ENCODE peak calls at places on chromosome 4, in ten cellular contexts. I is CD8-positive, alpha-beta memory T cell; L is OCI-LY7; E is psoas muscle; D is GM23248; Y is upper lobe of right lung; W is mammary epithelial cell; K is GM23338; Q is heart right ventricle; H is CD8-positive, alpha-beta T cell. S is an unnamed sample.

GRCh38 chr4:151165205-151166000 is 66.0 kb downstream of the RPS3A start:
- DNase-seq in D (no peak), I (no peak), Q (no peak), K (no peak), L (no peak), E (no peak), Y (no peak), H (no peak), W (no peak), S (no peak)

GRCh38 chr4:41509411-41510008 is 28.4 kb upstream of the LIMCH1 start:
- DNase-seq in I (no peak), Y (no peak), H (no peak), Q (peak), E (no peak), K (no peak), W (no peak), L (no peak), D (no peak), S (no peak)

GRCh38 chr4:183229397-183229796 is 90.7 kb downstream of the CLDN22 start:
- DNase-seq in Y (no peak), H (no peak), I (no peak), K (no peak), D (peak), W (peak), Q (no peak), E (no peak), L (no peak), S (no peak)

GRCh38 chr4:147760176-147760575 is 28.3 kb downstream of the ARHGAP10 start:
- DNase-seq in E (no peak), D (no peak), W (no peak), Y (no peak), K (no peak), Q (no peak), I (no peak), L (no peak), H (no peak), S (no peak)

GRCh38 chr4:4853371-4853823 is 6.1 kb upstream of the MSX1 start:
- DNase-seq in W (no peak), D (peak), L (no peak), Q (no peak), E (no peak), H (no peak), K (peak), I (no peak), Y (no peak), S (no peak)

GRCh38 chr4:159283697-159284492 is 181.0 kb downstream of the RAPGEF2 start:
- DNase-seq in Q (no peak), I (no peak), Y (no peak), W (peak), L (no peak), E (no peak), K (peak), D (peak), H (no peak), S (no peak)

GRCh38 chr4:42673084-42673429 is 16.2 kb upstream of the ATP8A1 start:
- DNase-seq in W (peak), Y (peak), K (no peak), I (peak), H (peak), D (peak), E (peak), Q (peak), L (peak), S (no peak)

GRCh38 chr4:159765402-159765801 is 662.5 kb downstream of the RAPGEF2 start:
- DNase-seq in Q (no peak), W (peak), D (peak), H (no peak), L (no peak), E (no peak), Y (no peak), I (no peak), K (no peak), S (no peak)

GRCh38 chr4:15021946-15022345 is 19.7 kb downstream of the CPEB2 start:
- DNase-seq in H (no peak), D (no peak), K (no peak), W (no peak), I (no peak), Y (no peak), Q (no peak), E (no peak), L (no peak), S (no peak)

GRCh38 chr4:178165251-178165650 is 723.0 kb upstream of the AGA start:
- DNase-seq in K (no peak), L (no peak), W (no peak), Y (no peak), Q (no peak), E (no peak), D (no peak), H (no peak), I (no peak), S (no peak)

GRCh38 chr4:17468638-17469221 is 43.2 kb downstream of the QDPR start:
- DNase-seq in L (peak), E (no peak), K (peak), D (peak), Q (no peak), I (no peak), H (no peak), Y (no peak), W (no peak), S (no peak)

GRCh38 chr4:154406022-154406835 is 85.4 kb downstream of the DCHS2 start:
- DNase-seq in D (no peak), Y (no peak), W (no peak), K (no peak), Q (no peak), E (no peak), L (no peak), I (no peak), H (no peak), S (no peak)

GRCh38 chr4:143668930-143669553 is 31.4 kb downstream of the FREM3 start:
- DNase-seq in Y (no peak), L (no peak), Q (no peak), I (no peak), K (no peak), W (no peak), D (no peak), E (no peak), H (no peak), S (no peak)

GRCh38 chr4:184369871-184370270 is 104.5 kb downstream of the IRF2 start:
- DNase-seq in W (no peak), Y (no peak), K (no peak), D (no peak), Q (no peak), I (no peak), L (no peak), E (no peak), H (no peak), S (no peak)

GRCh38 chr4:152118108-152118507 is 357.3 kb upstream of the GATB start:
- DNase-seq in Q (no peak), H (no peak), W (no peak), L (no peak), K (no peak), I (no peak), Y (no peak), E (no peak), D (no peak), S (no peak)

GRCh38 chr4:23373269-23373668 is 516.6 kb downstream of the PPARGC1A start:
- DNase-seq in K (peak), H (no peak), E (peak), L (no peak), Q (no peak), W (peak), I (no peak), D (no peak), Y (peak), S (no peak)

GRCh38 chr4:8342651-8343050 is 73.1 kb downstream of the HTRA3 start:
- DNase-seq in L (no peak), Y (no peak), W (no peak), E (no peak), D (no peak), I (no peak), Q (no peak), H (no peak), K (peak), S (no peak)

GRCh38 chr4:158111241-158111640 is 61.6 kb downstream of the GASK1B start:
- DNase-seq in Q (no peak), D (peak), K (no peak), W (peak), E (no peak), I (no peak), H (no peak), Y (no peak), L (no peak), S (no peak)

GRCh38 chr4:168585168-168586091 is 88.6 kb downstream of the PALLD start:
- DNase-seq in D (peak), K (peak), Y (peak), E (peak), I (no peak), W (peak), H (no peak), L (peak), Q (peak), S (peak)

GRCh38 chr4:80183196-80184052 is 13.9 kb upstream of the PRDM8 start:
- DNase-seq in K (peak), I (no peak), Y (peak), E (peak), W (no peak), Q (no peak), L (no peak), H (no peak), D (peak), S (no peak)
- H3K27ac ChIP-seq in K (no peak), I (peak), Y (peak), E (peak), W (peak), Q (peak), L (no peak), H (peak), D (no peak), S (peak)

DNA sequence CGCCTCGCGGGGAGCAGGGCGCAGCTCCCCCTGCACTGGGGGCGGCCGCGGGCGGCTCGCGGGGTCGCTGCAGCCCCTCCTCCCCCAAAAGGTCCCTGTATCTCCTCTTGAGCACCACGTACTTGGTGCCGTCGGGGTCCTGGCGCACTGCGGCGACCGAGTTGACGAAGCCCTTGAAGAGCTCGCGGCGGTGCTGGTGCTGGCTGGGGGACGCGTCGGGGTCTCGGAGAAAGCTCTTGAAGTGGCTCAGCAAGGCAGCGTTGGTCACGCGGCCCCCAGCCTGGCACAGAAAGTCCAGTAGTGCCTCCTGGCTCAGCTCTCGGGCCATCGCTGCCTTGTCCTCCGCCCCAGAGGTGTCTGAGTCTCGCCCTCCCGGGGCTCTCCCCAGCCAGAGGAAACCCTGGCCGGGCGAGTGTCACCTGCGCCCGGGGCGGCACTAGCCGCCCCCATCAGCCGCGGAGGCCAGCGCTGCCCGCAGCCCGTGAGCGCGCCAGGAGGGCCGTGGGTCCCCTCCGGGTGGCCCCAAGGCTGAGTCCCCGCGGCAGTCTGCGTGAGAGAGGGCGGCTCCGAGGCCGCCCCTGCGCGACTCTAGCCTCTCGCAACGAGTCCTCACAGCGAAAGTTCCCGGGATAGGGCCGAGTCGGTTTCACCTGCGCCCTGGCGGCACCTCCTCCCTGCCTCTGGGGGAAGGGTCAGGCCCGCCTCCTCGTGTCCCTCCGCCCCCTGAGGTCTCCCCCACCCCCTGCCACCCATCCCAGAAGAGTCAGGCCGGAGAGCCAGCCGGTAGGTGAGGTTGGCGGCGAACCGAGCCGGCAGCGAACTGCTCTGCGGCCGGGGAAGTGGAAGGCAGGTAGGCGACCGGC is at the start of gene SOWAHB:
- DNase-seq in W (peak), Y (peak), L (no peak), K (peak), I (peak), E (peak), H (peak), D (peak), Q (no peak), S (no peak)
- H3K27ac ChIP-seq in W (no peak), Y (peak), L (no peak), K (no peak), I (no peak), E (no peak), H (no peak), D (no peak), Q (no peak), S (no peak)

GRCh38 chr4:81213671-81214070 is 1.4 kb downstream of the PRKG2 start:
- DNase-seq in E (no peak), K (no peak), H (no peak), W (no peak), L (no peak), I (no peak), Q (no peak), Y (no peak), D (peak), S (no peak)

GRCh38 chr4:81214518-81215218 is 354 bp downstream of the PRKG2 start:
- DNase-seq in E (no peak), K (peak), H (no peak), W (peak), I (no peak), Q (peak), L (no peak), Y (peak), D (peak), S (no peak)

GRCh38 chr4:81215219-81215892 is at the start of gene PRKG2:
- DNase-seq in Y (peak), I (no peak), E (no peak), H (no peak), L (no peak), K (peak), W (peak), Q (no peak), D (peak), S (no peak)

GRCh38 chr4:81214144-81214517 is 891 bp downstream of the PRKG2 start:
- DNase-seq in K (no peak), E (no peak), L (no peak), Y (no peak), D (peak), H (no peak), W (no peak), I (no peak), Q (no peak), S (no peak)

DNA sequence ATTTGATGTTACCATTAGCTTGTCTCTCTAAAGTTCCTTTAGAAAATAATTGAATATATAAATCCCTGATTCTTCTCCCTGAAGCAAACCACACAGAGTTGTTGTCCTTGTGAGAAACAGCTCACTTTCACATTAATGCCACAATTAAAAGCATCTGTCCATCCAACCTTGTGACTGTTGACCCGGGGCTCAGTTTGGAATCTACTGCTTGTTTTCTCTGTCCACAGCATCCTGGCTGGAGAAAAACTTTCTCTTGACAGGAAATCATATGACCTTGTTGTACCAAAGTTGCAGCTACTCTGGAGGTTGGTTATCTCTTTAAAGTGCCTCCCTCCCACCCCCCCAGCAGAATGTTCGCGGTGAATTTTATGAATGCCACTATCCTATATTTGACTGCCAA is 3.1 kb downstream of the PRKG2 start:
- DNase-seq in Q (no peak), H (no peak), E (no peak), K (no peak), D (peak), Y (no peak), I (no peak), W (no peak), L (no peak), S (no peak)
- H3K27ac ChIP-seq in Q (no peak), H (no peak), E (no peak), K (no peak), D (no peak), Y (no peak), I (no peak), W (no peak), L (no peak), S (no peak)

DNA sequence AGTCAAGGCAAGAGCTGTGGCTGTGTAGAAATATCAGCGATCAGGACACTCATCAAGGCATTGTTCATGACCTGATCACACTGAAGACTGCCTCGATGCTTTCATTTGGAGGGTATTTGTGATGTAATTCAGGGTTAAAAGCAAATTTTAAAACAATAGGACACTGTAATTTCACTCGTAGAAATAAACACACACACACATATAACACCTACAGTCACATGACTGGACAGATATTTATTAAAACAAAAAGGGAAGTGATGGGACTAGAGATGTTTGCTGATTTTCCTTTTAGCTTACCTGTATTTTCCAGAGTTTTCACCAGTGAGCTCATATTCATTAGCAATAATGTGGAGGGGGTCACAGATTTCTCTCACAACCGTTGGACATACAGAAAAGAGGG is 51.1 kb upstream of the KDR start:
- DNase-seq in Q (no peak), L (no peak), D (no peak), Y (no peak), W (no peak), I (no peak), H (no peak), E (no peak), K (no peak), S (no peak)
- H3K27ac ChIP-seq in Q (peak), L (no peak), D (no peak), Y (no peak), W (no peak), I (no peak), H (no peak), E (no peak), K (peak), S (no peak)

GRCh38 chr4:163613375-163613774 is 118.9 kb downstream of the TMA16 start:
- DNase-seq in D (no peak), E (no peak), L (no peak), Y (no peak), H (no peak), Q (no peak), K (no peak), I (no peak), W (no peak), S (no peak)

GRCh38 chr4:163611784-163612445 is 117.4 kb downstream of the TMA16 start:
- DNase-seq in Q (no peak), L (no peak), E (no peak), D (no peak), H (no peak), Y (no peak), W (no peak), K (no peak), I (no peak), S (no peak)

GRCh38 chr4:163612762-163613161 is 118.3 kb downstream of the TMA16 start:
- DNase-seq in E (no peak), Y (no peak), K (no peak), D (no peak), L (no peak), H (no peak), W (no peak), Q (no peak), I (no peak), S (no peak)

GRCh38 chr4:163611172-163611571 is 116.7 kb downstream of the TMA16 start:
- DNase-seq in E (no peak), Y (no peak), L (peak), I (no peak), D (no peak), W (no peak), H (no peak), Q (no peak), K (no peak), S (no peak)

DNA sequence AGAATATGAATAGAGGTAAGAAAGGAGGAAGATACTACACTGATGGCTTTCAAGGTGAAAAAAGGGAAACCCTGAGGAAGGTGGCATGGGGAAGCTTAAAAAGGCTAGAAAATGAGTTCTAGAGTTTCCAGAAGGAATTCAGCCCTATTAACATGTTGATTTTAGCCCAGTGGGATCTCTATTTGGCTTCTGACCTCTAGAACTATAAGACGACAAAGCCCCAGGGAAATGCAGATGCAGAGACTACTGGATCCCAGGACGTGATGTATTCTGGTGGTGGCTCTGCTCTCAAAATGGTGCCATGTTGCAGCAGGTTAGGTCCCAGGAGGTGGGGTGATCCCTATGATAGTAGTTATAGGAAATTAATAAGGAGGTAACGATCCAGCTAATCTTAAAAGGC is 120.4 kb downstream of the TMA16 start:
- DNase-seq in D (no peak), I (no peak), E (no peak), L (no peak), Y (no peak), Q (no peak), K (peak), W (no peak), H (no peak), S (no peak)
- H3K27ac ChIP-seq in D (no peak), I (no peak), E (no peak), L (no peak), Y (no peak), Q (no peak), K (no peak), W (no peak), H (no peak), S (no peak)

GRCh38 chr4:52750819-52751348 is 341 bp downstream of the ERVMER34-1 start:
- DNase-seq in W (peak), H (no peak), D (peak), Y (peak), E (peak), L (no peak), K (peak), I (peak), Q (peak), S (no peak)
- H3K27ac ChIP-seq in W (peak), H (no peak), D (no peak), Y (no peak), E (no peak), L (no peak), K (peak), I (no peak), Q (no peak), S (no peak)

GRCh38 chr4:9781343-9782135 is at the start of gene DRD5:
- DNase-seq in W (no peak), E (no peak), H (no peak), I (no peak), Y (no peak), L (no peak), D (no peak), Q (no peak), K (peak), S (no peak)
- H3K27ac ChIP-seq in W (no peak), E (no peak), H (no peak), I (no peak), Y (no peak), L (no peak), D (no peak), Q (no peak), K (no peak), S (no peak)

GRCh38 chr4:38787693-38788092 is 4.9 kb upstream of the TLR10 start:
- DNase-seq in Q (no peak), K (no peak), H (no peak), E (no peak), I (no peak), D (no peak), W (no peak), L (no peak), Y (no peak), S (no peak)
- H3K27ac ChIP-seq in Q (no peak), K (no peak), H (no peak), E (no peak), I (no peak), D (no peak), W (no peak), L (no peak), Y (no peak), S (no peak)

GRCh38 chr4:187183826-187184225 is 460.2 kb upstream of the FAT1 start:
- DNase-seq in W (no peak), D (no peak), L (no peak), K (no peak), H (no peak), E (no peak), Y (no peak), Q (no peak), I (no peak), S (no peak)
- H3K27ac ChIP-seq in W (no peak), D (no peak), L (no peak), K (no peak), H (no peak), E (no peak), Y (no peak), Q (no peak), I (no peak), S (no peak)

S was measured in substantia nigra.